ENCODE peak calls at places on chromosomes 4 and X, in four cellular contexts. M is HCEC 1CT, O is Panc1, C is A549. T is an unnamed sample.

GRCh38 chrX:102126863-102127262 is 1.4 kb downstream of the TCEAL2 start:
- DNase-seq in M (no peak), O (no peak), C (no peak), T (no peak)

GRCh38 chr4:126441173-126441810 is 1126.5 kb downstream of the FAT4 start:
- DNase-seq in M (no peak), O (no peak), C (no peak), T (no peak)

GRCh38 chr4:163404570-163404969 is 60.9 kb downstream of the NPY5R start:
- DNase-seq in M (no peak), O (no peak), C (no peak), T (peak; percentile 31)

GRCh38 chr4:152975615-152976465 is 39.7 kb downstream of the FHDC1 start:
- DNase-seq in M (no peak), O (no peak), C (no peak), T (no peak)

GRCh38 chr4:25859429-25860148 is 3.2 kb downstream of the SEL1L3 start:
- DNase-seq in M (no peak), O (no peak), C (no peak), T (no peak)

GRCh38 chr4:121666091-121666679 is 30.6 kb downstream of the ANXA5 start:
- DNase-seq in M (no peak), O (no peak), C (no peak), T (peak; percentile 16)

GRCh38 chr4:7719354-7720174 is 220.1 kb downstream of the AFAP1 start:
- DNase-seq in M (no peak), O (no peak), C (peak; percentile 78), T (peak; percentile 46)

GRCh38 chr4:143358923-143359694 is 22.4 kb downstream of the GAB1 start:
- DNase-seq in M (peak; percentile 80), O (no peak), C (no peak), T (peak; percentile 80)

GRCh38 chrX:11899091-11899490 is 141.1 kb downstream of the MSL3 start:
- DNase-seq in M (peak; percentile 36), O (no peak), C (no peak), T (peak; percentile 83)

GRCh38 chr4:185883591-185883990 is 71.6 kb upstream of the SORBS2 start:
- DNase-seq in M (no peak), O (no peak), C (no peak), T (no peak)

GRCh38 chr4:183670251-183670650 is 11.2 kb downstream of the TRAPPC11 start:
- DNase-seq in M (no peak), O (no peak), C (no peak), T (no peak)

GRCh38 chr4:94536649-94537464 is 85.1 kb downstream of the PDLIM5 start:
- DNase-seq in M (no peak), O (no peak), C (no peak), T (peak; percentile 41)

GRCh38 chr4:78956979-78957378 is 17.7 kb upstream of the PAQR3 start:
- DNase-seq in M (no peak), O (no peak), C (no peak), T (no peak)

T was measured in cardiac fibroblast.